ENCODE peak calls at places on chromosome 4, in five cellular contexts. M is IMR-90, S is lower leg skin, T is tibial nerve, J is upper lobe of left lung. A is an unnamed sample.
A peak's percentile ranks its signal among the peaks of the same experiment; 100 is the strongest.

GRCh38 chr4:156638925-156639605 is 332.5 kb downstream of the PDGFC start:
- DNase-seq in M (peak; percentile 69), S (no peak), T (no peak), J (no peak), A (no peak)

GRCh38 chr4:19266566-19266965 is 985.1 kb upstream of the SLIT2 start:
- DNase-seq in M (no peak), S (no peak), T (no peak), J (no peak), A (no peak)

GRCh38 chr4:159410076-159410777 is 307.3 kb downstream of the RAPGEF2 start:
- DNase-seq in M (peak; percentile 63), S (no peak), T (no peak), J (no peak), A (no peak)

GRCh38 chr4:57153207-57153606 is 43.0 kb upstream of the IGFBP7 start:
- DNase-seq in M (no peak), S (no peak), T (no peak), J (no peak), A (no peak)

GRCh38 chr4:38967260-38968095 is 64.7 kb downstream of the TMEM156 start:
- DNase-seq in M (peak; percentile 100), S (no peak), T (no peak), J (no peak), A (no peak)

GRCh38 chr4:105992641-105993305 is 97.5 kb downstream of the NPNT start:
- DNase-seq in M (no peak), S (no peak), T (no peak), J (no peak), A (no peak)

GRCh38 chr4:25351777-25352421 is 25.2 kb upstream of the ANAPC4 start:
- DNase-seq in M (peak; percentile 72), S (no peak), T (no peak), J (no peak), A (no peak)

GRCh38 chr4:113452868-113453620 is 308.5 kb downstream of the CAMK2D start:
- DNase-seq in M (peak; percentile 79), S (no peak), T (no peak), J (no peak), A (no peak)

GRCh38 chr4:2400841-2401609 is 17.4 kb downstream of the ZFYVE28 start:
- DNase-seq in M (no peak), S (no peak), T (no peak), J (no peak), A (no peak)

GRCh38 chr4:6360385-6360784 is 90.7 kb downstream of the WFS1 start:
- DNase-seq in M (no peak), S (no peak), T (no peak), J (no peak), A (no peak)

GRCh38 chr4:86664959-86665358 is 70.8 kb downstream of the PTPN13 start:
- DNase-seq in M (peak; percentile 77), S (no peak), T (no peak), J (no peak), A (no peak)

GRCh38 chr4:124105212-124105611 is 607.3 kb downstream of the ANKRD50 start:
- DNase-seq in M (peak; percentile 22), S (no peak), T (no peak), J (no peak), A (no peak)

GRCh38 chr4:38128478-38129451 is 168.6 kb downstream of the PTTG2 start:
- DNase-seq in M (peak; percentile 89), S (peak; percentile 65), T (no peak), J (no peak), A (no peak)

DNA sequence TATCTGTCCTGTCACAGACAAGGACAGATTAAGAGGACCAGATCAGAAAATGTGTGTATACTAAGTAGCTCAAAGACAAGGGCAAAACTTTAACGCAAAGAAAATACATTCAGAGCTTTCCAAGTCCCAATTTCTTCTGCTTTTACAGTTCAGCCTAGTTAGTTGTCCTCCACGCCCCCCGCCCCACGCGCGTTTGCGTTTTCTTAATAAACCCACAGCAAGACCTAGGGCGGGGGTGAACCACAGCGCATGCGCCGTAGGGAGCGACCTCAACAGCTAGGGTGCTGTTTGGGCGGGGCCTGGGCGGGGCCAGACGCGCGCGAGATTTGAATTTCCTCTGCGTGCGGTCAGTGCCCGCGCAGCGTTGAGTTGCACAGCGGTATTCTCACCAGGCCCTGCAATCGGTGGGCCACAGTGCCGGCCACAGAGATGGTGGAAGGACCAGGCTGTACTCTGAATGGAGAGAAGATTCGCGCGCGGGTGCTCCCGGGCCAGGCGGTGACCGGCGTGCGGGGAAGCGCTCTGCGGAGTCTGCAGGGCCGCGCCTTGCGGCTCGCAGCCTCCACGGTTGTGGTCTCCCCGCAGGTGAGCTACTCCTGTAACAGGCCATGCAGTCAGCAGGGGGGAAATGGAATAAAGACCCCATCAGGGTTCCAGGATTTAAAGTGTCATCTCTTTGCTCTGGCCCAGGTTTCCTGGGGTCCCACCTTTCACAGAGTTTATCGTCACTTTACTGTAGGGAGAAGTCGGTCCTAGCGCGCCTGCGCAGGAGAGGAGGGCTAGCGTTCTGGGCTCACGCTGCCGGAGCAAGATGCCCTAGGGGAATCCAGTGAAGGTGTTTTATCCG is at the start of gene NEIL3:
- DNase-seq in M (peak; percentile 79), S (peak; percentile 79), T (peak; percentile 66), J (peak; percentile 99), A (peak; percentile 82)
- TF ChIP-seq POLR2A in M (no peak), S (no peak), T (no peak), J (peak; percentile 12), A (no peak)

GRCh38 chr4:169074117-169074516 is 64.1 kb upstream of the CBR4 start:
- DNase-seq in M (no peak), S (no peak), T (no peak), J (no peak), A (no peak)

GRCh38 chr4:169071781-169072180 is 61.7 kb upstream of the CBR4 start:
- DNase-seq in M (peak; percentile 20), S (no peak), T (no peak), J (no peak), A (no peak)

GRCh38 chr4:169070071-169070894 is 60.2 kb upstream of the CBR4 start:
- DNase-seq in M (peak; percentile 70), S (peak; percentile 64), T (no peak), J (no peak), A (peak; percentile 46)

GRCh38 chr4:169068423-169068822 is 58.4 kb upstream of the CBR4 start:
- DNase-seq in M (no peak), S (no peak), T (no peak), J (no peak), A (no peak)

DNA sequence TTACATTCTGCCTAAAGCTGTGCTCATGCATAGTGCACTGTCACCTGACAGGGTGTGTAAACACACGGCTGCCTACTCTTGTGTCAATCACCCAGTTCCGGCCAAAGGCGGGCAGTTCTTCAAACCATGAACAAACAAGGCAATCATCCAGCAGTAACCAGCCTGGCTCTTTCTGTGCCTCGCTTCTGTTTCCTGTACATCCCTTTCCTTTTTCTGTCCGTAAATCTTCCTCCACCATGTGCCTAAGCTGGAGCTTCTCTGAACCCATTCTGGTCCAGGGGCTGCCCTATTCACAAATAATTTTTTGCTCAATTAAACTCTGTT is 60.8 kb upstream of the CBR4 start:
- DNase-seq in M (no peak), S (no peak), T (no peak), J (no peak), A (no peak)
- TF ChIP-seq POLR2A in M (no peak), S (no peak), T (no peak), J (no peak), A (no peak)

DNA sequence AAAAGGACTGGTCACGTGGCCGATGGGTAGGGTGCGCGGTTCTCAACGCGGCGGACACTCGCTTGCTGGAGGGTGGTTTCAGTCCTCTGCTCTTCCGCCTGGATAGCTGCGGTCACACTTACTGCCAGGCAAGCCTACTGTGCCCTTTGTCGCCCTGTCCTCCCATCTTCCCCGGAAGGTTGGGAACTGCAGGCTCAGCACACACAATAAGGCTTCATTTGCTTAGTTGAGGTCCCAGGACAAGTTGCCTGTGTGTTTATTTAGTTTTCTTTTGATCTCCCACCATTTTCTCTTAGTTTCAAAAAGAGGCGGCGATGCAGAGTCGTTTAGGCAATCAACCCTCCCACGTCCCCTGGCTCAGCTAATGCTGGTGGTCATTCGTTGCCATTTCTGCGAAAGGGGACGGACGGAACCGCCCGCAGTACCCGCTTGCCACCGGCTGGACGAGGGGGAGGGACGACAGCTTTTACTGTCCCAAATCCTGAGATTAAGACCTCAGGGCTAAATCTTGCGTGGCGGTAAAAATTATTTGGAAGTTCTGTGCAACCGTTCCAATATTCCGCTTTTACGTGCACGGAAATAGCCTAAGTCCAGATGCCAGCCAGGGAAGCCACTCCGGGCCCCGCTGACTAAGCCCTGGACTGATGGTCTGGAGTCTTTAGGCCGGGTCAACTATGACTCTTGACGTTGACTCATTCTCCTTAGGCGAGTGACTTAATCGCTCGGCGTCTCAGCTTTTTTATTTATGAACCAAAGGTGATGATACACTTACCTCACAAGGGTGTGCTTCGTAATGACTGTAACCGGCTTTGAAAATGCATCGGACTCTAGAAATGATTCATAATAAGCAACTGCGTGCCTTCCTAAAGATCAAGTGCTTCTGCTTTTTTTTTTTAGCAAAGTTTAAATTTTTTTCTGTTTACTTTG is 671 bp upstream of the EIF4E start:
- DNase-seq in M (peak; percentile 98), S (peak; percentile 72), T (peak; percentile 51), J (peak; percentile 68), A (peak; percentile 82)
- TF ChIP-seq POLR2A in M (peak; percentile 92), S (no peak), T (no peak), J (peak; percentile 64), A (peak; percentile 21)

GRCh38 chr4:15001248-15001824 is 945 bp upstream of the CPEB2 start:
- DNase-seq in M (peak; percentile 91), S (peak; percentile 86), T (peak; percentile 71), J (no peak), A (peak; percentile 82)
- TF ChIP-seq POLR2A in M (peak; percentile 76), S (no peak), T (no peak), J (no peak), A (peak; percentile 18)

DNA sequence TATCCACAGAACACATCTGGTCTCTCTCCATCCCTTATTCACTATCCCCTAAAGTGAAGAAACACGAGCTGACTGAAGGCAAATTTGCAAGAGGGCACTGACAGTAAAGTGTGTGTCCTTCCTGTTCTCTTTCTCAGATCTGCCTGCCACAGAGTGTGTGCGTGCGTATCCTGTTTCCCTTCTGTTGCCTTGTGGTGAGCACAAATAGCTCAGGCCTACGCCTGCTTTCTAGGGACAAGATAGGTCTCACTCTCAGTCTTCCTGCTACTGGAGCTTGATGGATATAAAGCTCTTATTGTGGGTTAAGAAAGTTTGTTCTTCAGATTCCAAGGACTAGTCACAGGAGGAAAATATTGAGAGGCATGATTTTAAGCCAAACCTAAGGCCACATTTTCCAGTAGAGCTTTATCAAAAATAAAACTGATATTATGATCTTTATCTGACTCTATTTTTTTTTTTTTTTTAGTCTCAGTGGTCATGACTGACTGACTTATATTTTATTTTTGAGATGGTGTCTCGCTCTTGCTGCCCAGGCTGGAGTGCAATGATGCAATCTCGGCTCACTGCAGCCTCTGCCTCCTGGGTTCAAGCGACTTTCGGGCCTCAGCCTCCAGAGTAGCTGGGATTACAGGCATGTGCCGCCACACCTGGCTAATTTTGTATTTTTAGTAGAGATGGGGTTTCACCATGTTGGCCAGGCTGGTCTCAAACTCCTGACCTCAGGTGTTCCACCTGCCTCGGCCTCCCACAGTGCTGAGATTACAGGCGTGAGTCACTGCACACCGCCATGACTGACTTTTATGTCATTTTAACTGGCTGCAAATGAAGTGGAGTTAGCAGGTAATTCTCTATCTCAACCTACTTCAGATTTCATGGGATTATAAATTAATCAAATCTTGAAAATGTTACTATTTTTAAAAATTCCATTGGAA is 140.3 kb upstream of the SH3RF1 start:
- DNase-seq in M (peak; percentile 85), S (peak; percentile 51), T (peak; percentile 12), J (no peak), A (no peak)
- TF ChIP-seq POLR2A in M (no peak), S (no peak), T (no peak), J (no peak), A (no peak)

DNA sequence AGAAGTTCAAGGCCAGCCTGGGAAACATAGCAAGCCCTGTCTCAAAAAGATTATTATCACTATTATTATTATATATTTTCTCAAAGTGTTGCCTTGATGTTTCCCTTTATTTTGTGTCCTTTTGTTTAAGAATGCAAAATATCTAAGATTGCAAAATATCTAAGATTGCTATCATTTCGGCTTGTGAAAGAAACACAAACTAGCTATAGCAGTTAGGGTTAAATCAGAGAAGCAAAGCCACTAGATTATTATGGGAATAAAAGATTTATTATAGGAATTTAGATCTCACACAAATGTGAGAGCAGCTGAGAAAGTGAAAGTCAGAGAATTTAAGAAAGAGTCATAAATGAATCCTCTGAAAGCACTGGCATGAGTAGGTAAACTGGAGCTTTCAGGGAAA is 18.0 kb upstream of the TMEM184C start:
- DNase-seq in M (no peak), S (no peak), T (no peak), J (no peak), A (no peak)
- TF ChIP-seq POLR2A in M (no peak), S (no peak), T (no peak), J (no peak), A (no peak)